ENCODE peak calls at places on chromosomes 4 and X, in five cellular contexts. One of them, this sample, is unnamed.
A peak's percentile ranks its signal among the peaks of the same experiment; 100 is the strongest.

GRCh38 chr4:181661090-181661489 is 582.1 kb upstream of the TENM3 start:
- DNase-seq in OCI-LY7: no peak
- DNase-seq in NCI-H510A treated with DMSO at 0.1 percent for 48 hours: no peak
- DNase-seq in lung microvascular endothelial cell: no peak
- DNase-seq in stimulated activated CD4-positive, alpha-beta T cell treated with anti-CD3 and anti-CD28 coated beads, Interleukin-1b, Interleukin-23, amount 100 ng/mL, for 48 hours: no peak
- DNase-seq in this sample: peak; percentile 57

GRCh38 chr4:179196511-179196910 is 1754.3 kb upstream of the AGA start:
- DNase-seq in OCI-LY7: no peak
- DNase-seq in NCI-H510A treated with DMSO at 0.1 percent for 48 hours: no peak
- DNase-seq in lung microvascular endothelial cell: no peak
- DNase-seq in stimulated activated CD4-positive, alpha-beta T cell treated with anti-CD3 and anti-CD28 coated beads, Interleukin-1b, Interleukin-23, amount 100 ng/mL, for 48 hours: no peak
- DNase-seq in this sample: no peak

GRCh38 chr4:40199179-40199670 is 2.4 kb downstream of the RHOH start:
- DNase-seq in OCI-LY7: peak; percentile 58
- DNase-seq in NCI-H510A treated with DMSO at 0.1 percent for 48 hours: no peak
- DNase-seq in lung microvascular endothelial cell: no peak
- DNase-seq in stimulated activated CD4-positive, alpha-beta T cell treated with anti-CD3 and anti-CD28 coated beads, Interleukin-1b, Interleukin-23, amount 100 ng/mL, for 48 hours: no peak
- DNase-seq in this sample: no peak

GRCh38 chrX:23742693-23743622 is at the start of gene ACOT9:
- DNase-seq in OCI-LY7: peak; percentile 79
- DNase-seq in NCI-H510A treated with DMSO at 0.1 percent for 48 hours: peak; percentile 72
- DNase-seq in lung microvascular endothelial cell: peak; percentile 94
- DNase-seq in stimulated activated CD4-positive, alpha-beta T cell treated with anti-CD3 and anti-CD28 coated beads, Interleukin-1b, Interleukin-23, amount 100 ng/mL, for 48 hours: peak; percentile 77
- DNase-seq in this sample: peak; percentile 96

GRCh38 chr4:132062611-132063239 is 1086.4 kb upstream of the PCDH10 start:
- DNase-seq in OCI-LY7: no peak
- DNase-seq in NCI-H510A treated with DMSO at 0.1 percent for 48 hours: no peak
- DNase-seq in lung microvascular endothelial cell: no peak
- DNase-seq in stimulated activated CD4-positive, alpha-beta T cell treated with anti-CD3 and anti-CD28 coated beads, Interleukin-1b, Interleukin-23, amount 100 ng/mL, for 48 hours: no peak
- DNase-seq in this sample: no peak

GRCh38 chrX:2581296-2581695 is 80.5 kb upstream of the DHRSX start:
- DNase-seq in OCI-LY7: no peak
- DNase-seq in NCI-H510A treated with DMSO at 0.1 percent for 48 hours: no peak
- DNase-seq in lung microvascular endothelial cell: no peak
- DNase-seq in stimulated activated CD4-positive, alpha-beta T cell treated with anti-CD3 and anti-CD28 coated beads, Interleukin-1b, Interleukin-23, amount 100 ng/mL, for 48 hours: no peak
- DNase-seq in this sample: no peak

GRCh38 chr4:79597266-79597665 is 189.2 kb upstream of the GK2 start:
- DNase-seq in OCI-LY7: no peak
- DNase-seq in NCI-H510A treated with DMSO at 0.1 percent for 48 hours: no peak
- DNase-seq in lung microvascular endothelial cell: no peak
- DNase-seq in stimulated activated CD4-positive, alpha-beta T cell treated with anti-CD3 and anti-CD28 coated beads, Interleukin-1b, Interleukin-23, amount 100 ng/mL, for 48 hours: no peak
- DNase-seq in this sample: peak; percentile 73

GRCh38 chrX:2497961-2498780 is 2.6 kb downstream of the DHRSX start:
- DNase-seq in OCI-LY7: no peak
- DNase-seq in NCI-H510A treated with DMSO at 0.1 percent for 48 hours: no peak
- DNase-seq in lung microvascular endothelial cell: peak; percentile 30
- DNase-seq in stimulated activated CD4-positive, alpha-beta T cell treated with anti-CD3 and anti-CD28 coated beads, Interleukin-1b, Interleukin-23, amount 100 ng/mL, for 48 hours: no peak
- DNase-seq in this sample: peak; percentile 62

GRCh38 chr4:675036-675804 is 878 bp downstream of the MYL5 start:
- DNase-seq in OCI-LY7: peak; percentile 45
- DNase-seq in NCI-H510A treated with DMSO at 0.1 percent for 48 hours: no peak
- DNase-seq in lung microvascular endothelial cell: no peak
- DNase-seq in stimulated activated CD4-positive, alpha-beta T cell treated with anti-CD3 and anti-CD28 coated beads, Interleukin-1b, Interleukin-23, amount 100 ng/mL, for 48 hours: no peak
- DNase-seq in this sample: no peak

GRCh38 chrX:39242187-39242586 is 440.9 kb downstream of the MID1IP1 start:
- DNase-seq in OCI-LY7: peak; percentile 17
- DNase-seq in NCI-H510A treated with DMSO at 0.1 percent for 48 hours: peak; percentile 14
- DNase-seq in lung microvascular endothelial cell: peak; percentile 51
- DNase-seq in stimulated activated CD4-positive, alpha-beta T cell treated with anti-CD3 and anti-CD28 coated beads, Interleukin-1b, Interleukin-23, amount 100 ng/mL, for 48 hours: no peak
- DNase-seq in this sample: no peak

GRCh38 chr4:15414601-15415091 is 13.2 kb upstream of the C1QTNF7 start:
- DNase-seq in OCI-LY7: no peak
- DNase-seq in NCI-H510A treated with DMSO at 0.1 percent for 48 hours: no peak
- DNase-seq in lung microvascular endothelial cell: no peak
- DNase-seq in stimulated activated CD4-positive, alpha-beta T cell treated with anti-CD3 and anti-CD28 coated beads, Interleukin-1b, Interleukin-23, amount 100 ng/mL, for 48 hours: no peak
- DNase-seq in this sample: peak; percentile 87

GRCh38 chr4:82774711-82775171 is 23.9 kb downstream of the SCD5 start:
- DNase-seq in OCI-LY7: no peak
- DNase-seq in NCI-H510A treated with DMSO at 0.1 percent for 48 hours: no peak
- DNase-seq in lung microvascular endothelial cell: no peak
- DNase-seq in stimulated activated CD4-positive, alpha-beta T cell treated with anti-CD3 and anti-CD28 coated beads, Interleukin-1b, Interleukin-23, amount 100 ng/mL, for 48 hours: no peak
- DNase-seq in this sample: no peak

GRCh38 chr4:127479031-127479622 is 153.6 kb upstream of the INTU start:
- DNase-seq in OCI-LY7: peak; percentile 30
- DNase-seq in NCI-H510A treated with DMSO at 0.1 percent for 48 hours: peak; percentile 15
- DNase-seq in lung microvascular endothelial cell: peak; percentile 66
- DNase-seq in stimulated activated CD4-positive, alpha-beta T cell treated with anti-CD3 and anti-CD28 coated beads, Interleukin-1b, Interleukin-23, amount 100 ng/mL, for 48 hours: no peak
- DNase-seq in this sample: peak; percentile 31

This sample was measured in fibroblast of gingiva.